ENCODE peak calls at places on chromosomes 11 and 22, in six cellular contexts. One of them, this sample, is unnamed.
A peak's percentile ranks its signal among the peaks of the same experiment; 100 is the strongest.

GRCh38 chr11:45451766-45452440 is 165.8 kb upstream of the SYT13 start:
- DNase-seq in colonic mucosa: no peak
- DNase-seq in CD4-positive, alpha-beta memory T cell: no peak
- DNase-seq in heart left ventricle: no peak
- DNase-seq in OCI-LY7: no peak
- DNase-seq in Caco-2: no peak
- DNase-seq in this sample: no peak

GRCh38 chr11:74671520-74672196 is 59.6 kb downstream of the CHRDL2 start:
- DNase-seq in Caco-2: no peak
- DNase-seq in OCI-LY7: no peak
- DNase-seq in CD4-positive, alpha-beta memory T cell: no peak
- DNase-seq in heart left ventricle: no peak
- DNase-seq in colonic mucosa: peak; percentile 12
- DNase-seq in this sample: no peak

GRCh38 chr11:94400839-94401772 is at the start of gene GPR83:
- DNase-seq in colonic mucosa: no peak
- DNase-seq in CD4-positive, alpha-beta memory T cell: no peak
- DNase-seq in Caco-2: peak; percentile 56
- DNase-seq in OCI-LY7: no peak
- DNase-seq in heart left ventricle: peak; percentile 38
- DNase-seq in this sample: no peak

GRCh38 chr11:57513911-57514537 is 1.5 kb downstream of the SLC43A1 start:
- DNase-seq in heart left ventricle: peak; percentile 62
- DNase-seq in colonic mucosa: peak; percentile 58
- DNase-seq in CD4-positive, alpha-beta memory T cell: no peak
- DNase-seq in OCI-LY7: peak; percentile 62
- DNase-seq in Caco-2: no peak
- DNase-seq in this sample: no peak

GRCh38 chr11:73591743-73592142 is 6.2 kb downstream of the FAM168A start:
- DNase-seq in Caco-2: no peak
- DNase-seq in CD4-positive, alpha-beta memory T cell: no peak
- DNase-seq in colonic mucosa: no peak
- DNase-seq in OCI-LY7: no peak
- DNase-seq in heart left ventricle: no peak
- DNase-seq in this sample: no peak

GRCh38 chr22:18088825-18089568 is 11.2 kb downstream of the PEX26 start:
- DNase-seq in heart left ventricle: no peak
- DNase-seq in colonic mucosa: peak; percentile 59
- DNase-seq in CD4-positive, alpha-beta memory T cell: no peak
- DNase-seq in Caco-2: no peak
- DNase-seq in OCI-LY7: no peak
- DNase-seq in this sample: no peak

GRCh38 chr22:42461511-42461910 is 29.3 kb upstream of the NFAM1 start:
- DNase-seq in colonic mucosa: no peak
- DNase-seq in OCI-LY7: no peak
- DNase-seq in heart left ventricle: no peak
- DNase-seq in Caco-2: no peak
- DNase-seq in CD4-positive, alpha-beta memory T cell: no peak
- DNase-seq in this sample: no peak

GRCh38 chr22:45009881-45010531 is at the start of gene PHF21B:
- DNase-seq in OCI-LY7: peak; percentile 84
- DNase-seq in Caco-2: no peak
- DNase-seq in CD4-positive, alpha-beta memory T cell: no peak
- DNase-seq in colonic mucosa: peak; percentile 20
- DNase-seq in heart left ventricle: peak; percentile 58
- DNase-seq in this sample: no peak

GRCh38 chr11:68583047-68583446 is 101.3 kb upstream of the GAL start:
- DNase-seq in CD4-positive, alpha-beta memory T cell: no peak
- DNase-seq in Caco-2: no peak
- DNase-seq in OCI-LY7: no peak
- DNase-seq in heart left ventricle: no peak
- DNase-seq in colonic mucosa: no peak
- DNase-seq in this sample: no peak

GRCh38 chr11:74288161-74288560 is 23.3 kb downstream of the P4HA3 start:
- DNase-seq in CD4-positive, alpha-beta memory T cell: no peak
- DNase-seq in OCI-LY7: no peak
- DNase-seq in Caco-2: no peak
- DNase-seq in colonic mucosa: no peak
- DNase-seq in heart left ventricle: no peak
- DNase-seq in this sample: no peak

GRCh38 chr11:112086422-112087191 is at the start of the genes SDHD and TIMM8B:
- DNase-seq in Caco-2: peak; percentile 99
- DNase-seq in heart left ventricle: peak; percentile 97
- DNase-seq in OCI-LY7: peak; percentile 98
- DNase-seq in CD4-positive, alpha-beta memory T cell: peak; percentile 98
- DNase-seq in colonic mucosa: peak; percentile 97
- DNase-seq in this sample: peak; percentile 93

GRCh38 chr22:24115247-24116207 is 65.8 kb upstream of the SUSD2 start:
- DNase-seq in CD4-positive, alpha-beta memory T cell: no peak
- DNase-seq in colonic mucosa: no peak
- DNase-seq in OCI-LY7: no peak
- DNase-seq in heart left ventricle: no peak
- DNase-seq in Caco-2: no peak
- DNase-seq in this sample: no peak
- H3K36me3 ChIP-seq in CD4-positive, alpha-beta memory T cell: peaks cover 55% of the 10 kb centered on the region
- H3K36me3 ChIP-seq in colonic mucosa: peaks cover 4% of the 10 kb centered on the region
- H3K36me3 ChIP-seq in OCI-LY7: peaks cover 71% of the 10 kb centered on the region
- H3K36me3 ChIP-seq in heart left ventricle: peaks cover 81% of the 10 kb centered on the region
- H3K36me3 ChIP-seq in Caco-2: peaks cover 3% of the 10 kb centered on the region
- H3K36me3 ChIP-seq in this sample: peaks cover 20% of the 10 kb centered on the region

GRCh38 chr11:81705283-81705682 is 1028.4 kb downstream of the FAM181B start:
- DNase-seq in heart left ventricle: no peak
- DNase-seq in colonic mucosa: no peak
- DNase-seq in CD4-positive, alpha-beta memory T cell: no peak
- DNase-seq in OCI-LY7: no peak
- DNase-seq in Caco-2: no peak
- DNase-seq in this sample: no peak

DNA sequence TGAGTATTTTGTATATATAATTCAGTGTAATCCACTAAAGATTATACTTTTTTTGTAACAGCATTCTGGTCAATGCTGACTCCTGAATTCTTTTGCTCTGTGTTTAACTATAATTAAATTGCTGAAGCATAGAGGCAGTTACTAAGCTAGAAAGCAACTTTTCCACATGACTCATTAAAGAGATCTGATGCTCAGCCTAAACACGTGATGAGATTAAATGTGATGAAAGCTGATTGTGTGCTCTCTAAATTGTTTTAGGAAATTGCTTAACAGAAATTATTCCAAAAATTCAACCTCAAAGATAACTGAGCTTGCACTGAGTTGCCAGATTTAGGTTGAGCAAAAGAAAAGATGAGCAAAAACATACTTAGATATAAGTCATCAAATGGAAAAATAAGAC is 1033.6 kb downstream of the FAM181B start:
- DNase-seq in OCI-LY7: no peak
- DNase-seq in Caco-2: no peak
- DNase-seq in CD4-positive, alpha-beta memory T cell: no peak
- DNase-seq in colonic mucosa: no peak
- DNase-seq in heart left ventricle: no peak
- DNase-seq in this sample: no peak
- H3K9me3 ChIP-seq in OCI-LY7: no peaks in the 10 kb centered on the region
- H3K9me3 ChIP-seq in Caco-2: no peaks in the 10 kb centered on the region
- H3K9me3 ChIP-seq in CD4-positive, alpha-beta memory T cell: no peaks in the 10 kb centered on the region
- H3K9me3 ChIP-seq in colonic mucosa: no peaks in the 10 kb centered on the region
- H3K9me3 ChIP-seq in heart left ventricle: peaks cover 3% of the 10 kb centered on the region
- H3K9me3 ChIP-seq in this sample: no peaks in the 10 kb centered on the region

GRCh38 chr22:24357547-24357946 is 69.9 kb upstream of the ADORA2A start:
- DNase-seq in CD4-positive, alpha-beta memory T cell: no peak
- DNase-seq in Caco-2: no peak
- DNase-seq in OCI-LY7: no peak
- DNase-seq in heart left ventricle: no peak
- DNase-seq in colonic mucosa: no peak
- DNase-seq in this sample: no peak
- H3K36me3 ChIP-seq in CD4-positive, alpha-beta memory T cell: peaks cover 5% of the 10 kb centered on the region
- H3K36me3 ChIP-seq in Caco-2: no peaks in the 10 kb centered on the region
- H3K36me3 ChIP-seq in OCI-LY7: peaks cover 88% of the 10 kb centered on the region
- H3K36me3 ChIP-seq in heart left ventricle: peaks cover 56% of the 10 kb centered on the region
- H3K36me3 ChIP-seq in colonic mucosa: no peaks in the 10 kb centered on the region
- H3K36me3 ChIP-seq in this sample: peaks cover 9% of the 10 kb centered on the region

GRCh38 chr11:119676461-119677020 is 52.5 kb downstream of the NECTIN1 start:
- DNase-seq in OCI-LY7: no peak
- DNase-seq in CD4-positive, alpha-beta memory T cell: no peak
- DNase-seq in Caco-2: no peak
- DNase-seq in heart left ventricle: no peak
- DNase-seq in colonic mucosa: no peak
- DNase-seq in this sample: no peak
- H3K9me3 ChIP-seq in OCI-LY7: no peaks in the 10 kb centered on the region
- H3K9me3 ChIP-seq in CD4-positive, alpha-beta memory T cell: no peaks in the 10 kb centered on the region
- H3K9me3 ChIP-seq in Caco-2: peaks cover 14% of the 10 kb centered on the region
- H3K9me3 ChIP-seq in heart left ventricle: no peaks in the 10 kb centered on the region
- H3K9me3 ChIP-seq in colonic mucosa: no peaks in the 10 kb centered on the region
- H3K9me3 ChIP-seq in this sample: no peaks in the 10 kb centered on the region

DNA sequence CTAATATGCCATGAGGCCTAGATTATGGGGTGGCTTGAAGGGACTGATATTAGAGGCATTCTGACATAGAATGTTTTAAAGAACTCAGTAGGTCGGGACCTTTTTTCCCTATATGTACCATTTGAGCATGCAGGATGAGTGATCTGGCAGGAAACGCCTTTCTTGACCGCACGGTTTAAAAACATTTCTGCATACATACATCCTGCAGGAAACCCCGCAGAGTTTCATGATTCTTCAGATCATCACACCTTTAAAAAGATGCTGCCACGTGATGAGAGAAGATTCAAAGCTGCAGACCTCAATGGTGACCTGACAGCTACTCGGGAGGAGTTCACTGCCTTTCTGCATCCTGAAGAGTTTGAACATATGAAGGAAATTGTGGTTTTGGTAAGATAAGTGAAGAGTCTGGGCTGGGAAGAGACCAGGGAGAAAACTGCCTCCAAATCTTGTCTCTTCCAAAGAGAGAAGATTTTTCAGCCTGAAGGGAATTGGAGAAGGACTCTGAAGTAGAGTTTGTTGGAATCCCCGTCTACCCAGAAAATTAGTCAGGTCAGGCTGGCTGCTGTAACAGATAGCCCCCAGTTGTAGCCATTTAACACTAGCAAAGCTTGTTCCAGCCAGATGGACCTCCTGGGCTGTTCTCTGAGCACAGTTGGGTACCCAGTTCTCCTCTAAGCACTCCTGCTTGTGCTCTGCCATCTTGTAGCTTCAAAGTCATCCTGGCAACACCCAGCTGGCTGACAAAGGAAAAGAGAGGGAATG is 7.4 kb downstream of the RCN1 start:
- DNase-seq in heart left ventricle: no peak
- DNase-seq in OCI-LY7: no peak
- DNase-seq in colonic mucosa: no peak
- DNase-seq in CD4-positive, alpha-beta memory T cell: no peak
- DNase-seq in Caco-2: no peak
- DNase-seq in this sample: no peak
- H3K36me3 ChIP-seq in heart left ventricle: peaks cover 69% of the 10 kb centered on the region
- H3K36me3 ChIP-seq in OCI-LY7: no peaks in the 10 kb centered on the region
- H3K36me3 ChIP-seq in colonic mucosa: no peaks in the 10 kb centered on the region
- H3K36me3 ChIP-seq in CD4-positive, alpha-beta memory T cell: no peaks in the 10 kb centered on the region
- H3K36me3 ChIP-seq in Caco-2: peaks cover 5% of the 10 kb centered on the region
- H3K36me3 ChIP-seq in this sample: peaks cover 6% of the 10 kb centered on the region